ENCODE peak calls at places on chromosome 6, in ten cellular contexts. One of them, this sample, is unnamed.

GRCh38 chr6:45112711-45113110 is 215.4 kb upstream of the RUNX2 start:
- DNase-seq in A549: no peak
- DNase-seq in prostate gland: no peak
- DNase-seq in Peyer's patch: no peak
- DNase-seq in gastrocnemius medialis: no peak
- DNase-seq in stomach: no peak
- DNase-seq in adrenal gland: no peak
- DNase-seq in tibial nerve: no peak
- DNase-seq in K562: no peak
- DNase-seq in breast epithelium: no peak
- DNase-seq in this sample: no peak

GRCh38 chr6:91299544-91300491 is 712.9 kb upstream of the MAP3K7 start:
- DNase-seq in A549: no peak
- DNase-seq in prostate gland: no peak
- DNase-seq in Peyer's patch: no peak
- DNase-seq in gastrocnemius medialis: peak
- DNase-seq in stomach: no peak
- DNase-seq in adrenal gland: peak
- DNase-seq in tibial nerve: peak
- DNase-seq in K562: no peak
- DNase-seq in breast epithelium: no peak
- DNase-seq in this sample: no peak

GRCh38 chr6:53302678-53303360 is 45.9 kb downstream of the ELOVL5 start:
- DNase-seq in A549: no peak
- DNase-seq in prostate gland: no peak
- DNase-seq in Peyer's patch: no peak
- DNase-seq in gastrocnemius medialis: no peak
- DNase-seq in stomach: no peak
- DNase-seq in adrenal gland: no peak
- DNase-seq in tibial nerve: no peak
- DNase-seq in K562: no peak
- DNase-seq in breast epithelium: no peak
- DNase-seq in this sample: peak

GRCh38 chr6:26104457-26105108 is 17.4 kb downstream of the HFE start:
- DNase-seq in A549: no peak
- DNase-seq in prostate gland: no peak
- DNase-seq in Peyer's patch: no peak
- DNase-seq in gastrocnemius medialis: no peak
- DNase-seq in stomach: no peak
- DNase-seq in adrenal gland: no peak
- DNase-seq in tibial nerve: no peak
- DNase-seq in K562: peak
- DNase-seq in breast epithelium: no peak
- DNase-seq in this sample: no peak

GRCh38 chr6:89122625-89123024 is 4.8 kb upstream of the SRSF12 start:
- DNase-seq in A549: no peak
- DNase-seq in prostate gland: no peak
- DNase-seq in Peyer's patch: no peak
- DNase-seq in gastrocnemius medialis: no peak
- DNase-seq in stomach: no peak
- DNase-seq in adrenal gland: no peak
- DNase-seq in tibial nerve: no peak
- DNase-seq in K562: no peak
- DNase-seq in breast epithelium: no peak
- DNase-seq in this sample: no peak

GRCh38 chr6:3610206-3610605 is 141.3 kb downstream of the PXDC1 start:
- DNase-seq in A549: no peak
- DNase-seq in prostate gland: peak
- DNase-seq in Peyer's patch: no peak
- DNase-seq in gastrocnemius medialis: no peak
- DNase-seq in stomach: no peak
- DNase-seq in adrenal gland: no peak
- DNase-seq in tibial nerve: no peak
- DNase-seq in K562: no peak
- DNase-seq in breast epithelium: peak
- DNase-seq in this sample: peak

GRCh38 chr6:158039571-158040050 is 57.9 kb downstream of the SYNJ2 start:
- DNase-seq in A549: no peak
- DNase-seq in prostate gland: no peak
- DNase-seq in Peyer's patch: no peak
- DNase-seq in gastrocnemius medialis: peak
- DNase-seq in stomach: no peak
- DNase-seq in adrenal gland: no peak
- DNase-seq in tibial nerve: no peak
- DNase-seq in K562: peak
- DNase-seq in breast epithelium: no peak
- DNase-seq in this sample: no peak

GRCh38 chr6:147999001-147999540 is 343.6 kb upstream of the SASH1 start:
- DNase-seq in A549: no peak
- DNase-seq in prostate gland: no peak
- DNase-seq in Peyer's patch: no peak
- DNase-seq in gastrocnemius medialis: no peak
- DNase-seq in stomach: no peak
- DNase-seq in adrenal gland: no peak
- DNase-seq in tibial nerve: no peak
- DNase-seq in K562: no peak
- DNase-seq in breast epithelium: no peak
- DNase-seq in this sample: no peak

GRCh38 chr6:159279790-159280277 is 110.6 kb downstream of the FNDC1 start:
- DNase-seq in A549: no peak
- DNase-seq in prostate gland: no peak
- DNase-seq in Peyer's patch: no peak
- DNase-seq in gastrocnemius medialis: no peak
- DNase-seq in stomach: peak
- DNase-seq in adrenal gland: peak
- DNase-seq in tibial nerve: no peak
- DNase-seq in K562: peak
- DNase-seq in breast epithelium: no peak
- DNase-seq in this sample: no peak

GRCh38 chr6:62150048-62150663 is 135.9 kb downstream of the KHDRBS2 start:
- DNase-seq in A549: peak
- DNase-seq in prostate gland: no peak
- DNase-seq in Peyer's patch: no peak
- DNase-seq in gastrocnemius medialis: no peak
- DNase-seq in stomach: no peak
- DNase-seq in adrenal gland: peak
- DNase-seq in tibial nerve: no peak
- DNase-seq in K562: peak
- DNase-seq in breast epithelium: no peak
- DNase-seq in this sample: no peak

GRCh38 chr6:136753624-136754023 is 38.7 kb downstream of the MAP3K5 start:
- DNase-seq in A549: no peak
- DNase-seq in prostate gland: no peak
- DNase-seq in Peyer's patch: peak
- DNase-seq in gastrocnemius medialis: no peak
- DNase-seq in stomach: no peak
- DNase-seq in adrenal gland: no peak
- DNase-seq in tibial nerve: no peak
- DNase-seq in K562: no peak
- DNase-seq in breast epithelium: no peak
- DNase-seq in this sample: no peak

GRCh38 chr6:135481786-135482369 is 15.7 kb downstream of the AHI1 start:
- DNase-seq in A549: no peak
- DNase-seq in prostate gland: no peak
- DNase-seq in Peyer's patch: no peak
- DNase-seq in gastrocnemius medialis: no peak
- DNase-seq in stomach: no peak
- DNase-seq in adrenal gland: no peak
- DNase-seq in tibial nerve: no peak
- DNase-seq in K562: no peak
- DNase-seq in breast epithelium: no peak
- DNase-seq in this sample: no peak

GRCh38 chr6:148682990-148683389 is 63.8 kb upstream of the UST start:
- DNase-seq in A549: no peak
- DNase-seq in prostate gland: no peak
- DNase-seq in Peyer's patch: peak
- DNase-seq in gastrocnemius medialis: no peak
- DNase-seq in stomach: no peak
- DNase-seq in adrenal gland: no peak
- DNase-seq in tibial nerve: no peak
- DNase-seq in K562: no peak
- DNase-seq in breast epithelium: no peak
- DNase-seq in this sample: no peak

GRCh38 chr6:124870611-124871201 is 91.5 kb upstream of the RNF217 start:
- DNase-seq in A549: no peak
- DNase-seq in prostate gland: no peak
- DNase-seq in Peyer's patch: no peak
- DNase-seq in gastrocnemius medialis: no peak
- DNase-seq in stomach: no peak
- DNase-seq in adrenal gland: no peak
- DNase-seq in tibial nerve: no peak
- DNase-seq in K562: peak
- DNase-seq in breast epithelium: no peak
- DNase-seq in this sample: no peak

DNA sequence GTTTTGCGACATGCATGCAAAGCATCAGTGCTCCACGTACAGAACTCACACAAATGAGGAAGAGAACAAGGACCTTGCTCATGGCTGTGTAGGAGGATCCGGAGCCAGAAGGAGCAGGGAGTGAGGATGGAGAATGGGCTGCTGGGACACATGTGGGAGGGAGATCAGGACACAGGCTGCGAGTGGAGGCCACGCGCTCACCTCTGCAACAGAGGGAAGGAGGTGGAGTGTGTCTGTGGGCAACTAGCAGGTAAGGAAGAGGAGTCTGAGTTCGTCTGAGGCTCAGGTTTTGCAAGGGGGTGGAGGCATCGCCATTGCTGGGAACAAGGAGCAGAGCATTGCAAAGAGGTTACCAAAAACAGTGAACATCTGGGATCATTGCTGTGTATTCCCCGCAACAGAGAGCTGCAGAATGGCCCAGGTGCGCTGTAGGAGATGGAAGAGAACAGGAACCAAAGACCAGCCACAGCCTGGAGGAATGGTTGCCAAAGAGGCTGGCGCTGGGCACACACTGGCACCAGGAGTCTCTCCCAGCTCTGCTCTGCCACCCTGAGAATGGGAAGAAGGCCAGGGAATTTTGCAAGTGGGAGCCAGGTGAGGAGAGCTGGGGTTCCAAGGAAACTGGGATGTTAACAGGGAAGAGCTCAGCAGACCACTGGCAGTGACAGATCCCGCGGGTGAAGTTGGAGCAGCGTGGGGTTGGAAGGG is 90.0 kb upstream of the RPS6KA2 start:
- DNase-seq in A549: no peak
- DNase-seq in prostate gland: no peak
- DNase-seq in Peyer's patch: no peak
- DNase-seq in gastrocnemius medialis: no peak
- DNase-seq in stomach: peak
- DNase-seq in adrenal gland: no peak
- DNase-seq in tibial nerve: no peak
- DNase-seq in K562: no peak
- DNase-seq in breast epithelium: no peak
- DNase-seq in this sample: no peak
- TF ChIP-seq POLR2A in A549: no peak
- TF ChIP-seq POLR2A in prostate gland: no peak
- TF ChIP-seq POLR2A in Peyer's patch: no peak
- TF ChIP-seq POLR2A in gastrocnemius medialis: no peak
- TF ChIP-seq POLR2A in stomach: no peak
- TF ChIP-seq POLR2A in adrenal gland: no peak
- TF ChIP-seq POLR2A in tibial nerve: no peak
- TF ChIP-seq POLR2A in K562: no peak
- TF ChIP-seq POLR2A in breast epithelium: no peak
- TF ChIP-seq POLR2A in this sample: no peak

GRCh38 chr6:167945937-167946485 is 51.5 kb upstream of the KIF25 start:
- DNase-seq in A549: no peak
- DNase-seq in prostate gland: no peak
- DNase-seq in Peyer's patch: no peak
- DNase-seq in gastrocnemius medialis: no peak
- DNase-seq in stomach: no peak
- DNase-seq in adrenal gland: no peak
- DNase-seq in tibial nerve: no peak
- DNase-seq in K562: no peak
- DNase-seq in breast epithelium: no peak
- DNase-seq in this sample: no peak
- TF ChIP-seq POLR2A in A549: no peak
- TF ChIP-seq POLR2A in prostate gland: no peak
- TF ChIP-seq POLR2A in Peyer's patch: no peak
- TF ChIP-seq POLR2A in gastrocnemius medialis: no peak
- TF ChIP-seq POLR2A in stomach: no peak
- TF ChIP-seq POLR2A in adrenal gland: no peak
- TF ChIP-seq POLR2A in tibial nerve: no peak
- TF ChIP-seq POLR2A in K562: no peak
- TF ChIP-seq POLR2A in breast epithelium: no peak
- TF ChIP-seq POLR2A in this sample: no peak

GRCh38 chr6:112207773-112208172 is 46.6 kb downstream of the LAMA4 start:
- DNase-seq in A549: no peak
- DNase-seq in prostate gland: no peak
- DNase-seq in Peyer's patch: no peak
- DNase-seq in gastrocnemius medialis: no peak
- DNase-seq in stomach: no peak
- DNase-seq in adrenal gland: no peak
- DNase-seq in tibial nerve: no peak
- DNase-seq in K562: no peak
- DNase-seq in breast epithelium: no peak
- DNase-seq in this sample: no peak
- TF ChIP-seq POLR2A in A549: no peak
- TF ChIP-seq POLR2A in prostate gland: no peak
- TF ChIP-seq POLR2A in Peyer's patch: no peak
- TF ChIP-seq POLR2A in gastrocnemius medialis: no peak
- TF ChIP-seq POLR2A in stomach: no peak
- TF ChIP-seq POLR2A in adrenal gland: no peak
- TF ChIP-seq POLR2A in tibial nerve: no peak
- TF ChIP-seq POLR2A in K562: no peak
- TF ChIP-seq POLR2A in breast epithelium: no peak
- TF ChIP-seq POLR2A in this sample: no peak

GRCh38 chr6:161271343-161272019 is 2.4 kb downstream of the AGPAT4 start:
- DNase-seq in A549: no peak
- DNase-seq in prostate gland: no peak
- DNase-seq in Peyer's patch: no peak
- DNase-seq in gastrocnemius medialis: no peak
- DNase-seq in stomach: no peak
- DNase-seq in adrenal gland: no peak
- DNase-seq in tibial nerve: no peak
- DNase-seq in K562: peak
- DNase-seq in breast epithelium: no peak
- DNase-seq in this sample: no peak

GRCh38 chr6:161274488-161274858 is 612 bp upstream of the AGPAT4 start:
- DNase-seq in A549: no peak
- DNase-seq in prostate gland: no peak
- DNase-seq in Peyer's patch: no peak
- DNase-seq in gastrocnemius medialis: no peak
- DNase-seq in stomach: no peak
- DNase-seq in adrenal gland: no peak
- DNase-seq in tibial nerve: no peak
- DNase-seq in K562: no peak
- DNase-seq in breast epithelium: no peak
- DNase-seq in this sample: no peak

GRCh38 chr6:161273356-161273751 is 507 bp downstream of the AGPAT4 start:
- DNase-seq in A549: no peak
- DNase-seq in prostate gland: no peak
- DNase-seq in Peyer's patch: no peak
- DNase-seq in gastrocnemius medialis: no peak
- DNase-seq in stomach: no peak
- DNase-seq in adrenal gland: peak
- DNase-seq in tibial nerve: no peak
- DNase-seq in K562: no peak
- DNase-seq in breast epithelium: no peak
- DNase-seq in this sample: no peak

GRCh38 chr6:161272600-161273355 is 1.1 kb downstream of the AGPAT4 start:
- DNase-seq in A549: no peak
- DNase-seq in prostate gland: no peak
- DNase-seq in Peyer's patch: no peak
- DNase-seq in gastrocnemius medialis: no peak
- DNase-seq in stomach: no peak
- DNase-seq in adrenal gland: peak
- DNase-seq in tibial nerve: no peak
- DNase-seq in K562: peak
- DNase-seq in breast epithelium: no peak
- DNase-seq in this sample: no peak

GRCh38 chr6:161273752-161274487 is at the start of gene AGPAT4:
- DNase-seq in A549: peak
- DNase-seq in prostate gland: peak
- DNase-seq in Peyer's patch: peak
- DNase-seq in gastrocnemius medialis: peak
- DNase-seq in stomach: peak
- DNase-seq in adrenal gland: peak
- DNase-seq in tibial nerve: peak
- DNase-seq in K562: peak
- DNase-seq in breast epithelium: no peak
- DNase-seq in this sample: peak
- TF ChIP-seq POLR2A in A549: no peak
- TF ChIP-seq POLR2A in prostate gland: peak
- TF ChIP-seq POLR2A in Peyer's patch: no peak
- TF ChIP-seq POLR2A in gastrocnemius medialis: no peak
- TF ChIP-seq POLR2A in stomach: no peak
- TF ChIP-seq POLR2A in adrenal gland: peak
- TF ChIP-seq POLR2A in tibial nerve: peak
- TF ChIP-seq POLR2A in K562: peak
- TF ChIP-seq POLR2A in breast epithelium: no peak
- TF ChIP-seq POLR2A in this sample: peak

This sample was measured in H54.